ENCODE peak calls at places on chromosomes 5 and 9, in seven cellular contexts. Y is NB4, H is GM12878, L is erythroblast, A is esophagus muscularis mucosa, W is heart left ventricle, X is uterus. G is an unnamed sample.
A peak's percentile ranks its signal among the peaks of the same experiment; 100 is the strongest.

GRCh38 chr9:79257671-79258410 is 313.9 kb upstream of the TLE4 start:
- DNase-seq in Y (peak; percentile 1), H (no peak), L (no peak), A (peak; percentile 62), W (no peak), X (no peak), G (no peak)

GRCh38 chr9:91182429-91182828 is 179.3 kb downstream of the AUH start:
- DNase-seq in Y (peak; percentile 35), H (no peak), L (no peak), A (peak; percentile 86), W (no peak), X (no peak), G (no peak)

GRCh38 chr5:90226433-90227099 is 183.0 kb downstream of the CETN3 start:
- DNase-seq in Y (no peak), H (no peak), L (no peak), A (no peak), W (no peak), X (peak; percentile 17), G (no peak)

GRCh38 chr5:16726538-16726946 is 109.7 kb upstream of the RETREG1 start:
- DNase-seq in Y (peak; percentile 41), H (peak; percentile 12), L (no peak), A (no peak), W (no peak), X (no peak), G (no peak)

GRCh38 chr9:97491216-97491999 is 10.1 kb upstream of the TMOD1 start:
- DNase-seq in Y (no peak), H (no peak), L (no peak), A (no peak), W (no peak), X (no peak), G (no peak)

GRCh38 chr5:166369817-166370216 is 1921.6 kb upstream of the WWC1 start:
- DNase-seq in Y (no peak), H (no peak), L (no peak), A (no peak), W (no peak), X (no peak), G (no peak)

GRCh38 chr5:134466241-134467069 is 54.8 kb upstream of the CDKN2AIPNL start:
- DNase-seq in Y (peak; percentile 86), H (no peak), L (peak; percentile 83), A (peak; percentile 99), W (peak; percentile 99), X (peak; percentile 99), G (peak; percentile 79)

GRCh38 chr5:58073246-58073645 is 386.6 kb downstream of the PLK2 start:
- DNase-seq in Y (no peak), H (no peak), L (no peak), A (no peak), W (no peak), X (no peak), G (no peak)

GRCh38 chr9:137545123-137545522 is 5.1 kb downstream of the PNPLA7 start:
- DNase-seq in Y (no peak), H (no peak), L (no peak), A (no peak), W (no peak), X (no peak), G (no peak)

GRCh38 chr5:12284604-12285003 is 380.4 kb upstream of the CTNND2 start:
- DNase-seq in Y (no peak), H (no peak), L (no peak), A (no peak), W (no peak), X (no peak), G (no peak)

GRCh38 chr9:130459941-130460340 is 15.2 kb downstream of the ASS1 start:
- DNase-seq in Y (no peak), H (no peak), L (no peak), A (no peak), W (no peak), X (no peak), G (no peak)

GRCh38 chr5:5492087-5492933 is 69.8 kb downstream of the ICE1 start:
- DNase-seq in Y (peak; percentile 76), H (peak; percentile 25), L (peak; percentile 62), A (no peak), W (no peak), X (no peak), G (peak; percentile 65)

GRCh38 chr9:133251773-133252172 is 23.2 kb downstream of the ABO start:
- DNase-seq in Y (no peak), H (no peak), L (no peak), A (no peak), W (no peak), X (no peak), G (no peak)

GRCh38 chr9:133249337-133249736 is 25.7 kb downstream of the ABO start:
- DNase-seq in Y (no peak), H (no peak), L (no peak), A (no peak), W (no peak), X (no peak), G (no peak)

GRCh38 chr9:133252301-133252776 is 22.7 kb downstream of the ABO start:
- DNase-seq in Y (no peak), H (no peak), L (no peak), A (no peak), W (no peak), X (peak; percentile 40), G (no peak)

GRCh38 chr9:133248722-133249295 is 26.2 kb downstream of the ABO start:
- DNase-seq in Y (no peak), H (no peak), L (no peak), A (no peak), W (no peak), X (no peak), G (no peak)

GRCh38 chr9:133250741-133251170 is 24.2 kb downstream of the ABO start:
- DNase-seq in Y (no peak), H (no peak), L (no peak), A (no peak), W (no peak), X (no peak), G (no peak)
- TF ChIP-seq POLR2A in Y (no peak), H (no peak), L (no peak), A (no peak), W (no peak), X (no peak), G (no peak)

DNA sequence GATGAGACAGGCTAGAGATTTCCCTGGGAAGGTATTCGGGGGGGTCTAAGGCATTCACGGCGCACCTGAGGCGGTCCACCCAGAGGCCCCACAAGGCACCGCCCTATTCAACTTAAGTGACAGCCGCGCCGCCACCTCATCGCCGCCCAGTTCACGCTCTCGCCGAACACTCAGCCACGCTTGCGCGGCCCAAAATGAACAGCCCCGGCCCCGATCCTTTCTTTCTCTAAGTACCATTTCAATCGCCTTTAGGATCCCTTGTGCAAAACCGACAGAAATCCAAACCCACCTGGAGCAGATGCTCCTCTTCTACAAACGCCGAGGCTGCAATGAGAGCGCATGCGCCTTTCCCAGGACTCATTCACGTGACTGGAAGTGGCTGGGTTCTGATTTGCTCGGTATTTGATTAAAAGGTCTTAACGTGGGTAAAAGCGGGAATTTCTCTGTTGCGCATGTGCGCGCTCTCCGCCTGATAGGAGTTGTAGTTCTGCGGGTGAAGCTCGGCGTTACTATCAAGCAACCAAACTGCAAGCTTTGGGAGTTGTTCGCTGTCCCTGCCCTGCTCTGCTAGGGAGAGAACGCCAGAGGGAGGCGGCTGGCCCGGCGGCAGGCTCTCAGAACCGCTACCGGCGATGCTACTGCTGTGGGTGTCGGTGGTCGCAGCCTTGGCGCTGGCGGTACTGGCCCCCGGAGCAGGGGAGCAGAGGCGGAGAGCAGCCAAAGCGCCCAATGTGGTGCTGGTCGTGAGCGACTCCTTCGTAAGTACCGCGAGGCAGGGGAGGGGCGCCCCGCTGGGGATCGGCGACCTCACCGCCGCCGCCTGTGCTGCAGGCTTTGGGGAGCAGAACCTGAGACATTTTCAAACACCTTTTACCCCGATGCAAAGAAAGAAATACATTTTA is at the start of the genes ARSK and SKIC3:
- DNase-seq in Y (peak; percentile 98), H (peak; percentile 99), L (peak; percentile 99), A (peak; percentile 100), W (peak; percentile 96), X (peak; percentile 96), G (peak; percentile 68)
- TF ChIP-seq POLR2A in Y (peak; percentile 64), H (peak; percentile 91), L (peak; percentile 80), A (peak; percentile 32), W (no peak), X (peak; percentile 81), G (peak; percentile 61)

DNA sequence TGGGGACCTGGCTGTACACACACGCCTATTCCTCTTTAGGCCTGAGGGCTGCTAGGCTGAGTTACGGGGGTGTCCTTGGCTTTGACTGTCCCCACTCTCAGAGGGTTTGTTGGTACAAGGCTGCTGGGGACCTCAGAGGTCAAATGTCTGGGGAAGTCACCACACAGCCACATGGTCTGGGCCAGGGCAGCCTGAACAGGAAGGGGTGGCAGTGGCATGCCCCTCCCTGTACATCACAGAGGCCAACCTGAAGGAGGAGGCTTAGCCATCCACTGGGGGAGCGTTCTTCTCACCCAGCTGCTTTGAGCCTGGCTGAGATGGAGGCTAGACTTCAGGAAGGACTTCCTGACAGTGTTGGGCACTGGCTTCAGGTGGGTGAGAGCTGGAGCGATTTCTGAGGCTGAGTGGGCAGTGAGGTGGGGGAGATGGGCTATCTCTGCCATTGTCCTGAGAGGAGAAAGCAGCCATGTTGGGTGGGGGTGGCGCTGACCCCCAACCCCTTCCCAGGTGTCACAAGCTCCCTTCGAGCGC is 36.3 kb downstream of the CXXC5 start:
- DNase-seq in Y (peak; percentile 34), H (no peak), L (no peak), A (no peak), W (no peak), X (no peak), G (no peak)
- TF ChIP-seq POLR2A in Y (no peak), H (peak; percentile 72), L (no peak), A (no peak), W (no peak), X (no peak), G (no peak)

GRCh38 chr9:4665357-4665756 is 923 bp downstream of the SPATA6L start:
- DNase-seq in Y (no peak), H (no peak), L (no peak), A (no peak), W (no peak), X (no peak), G (no peak)

GRCh38 chr9:4662108-4662988 is at the start of gene PLPP6:
- DNase-seq in Y (peak; percentile 93), H (peak; percentile 52), L (peak; percentile 78), A (peak; percentile 94), W (peak; percentile 92), X (peak; percentile 85), G (peak; percentile 83)

GRCh38 chr9:4663956-4664355 is 1.9 kb downstream of the PLPP6 start:
- DNase-seq in Y (peak; percentile 28), H (no peak), L (no peak), A (no peak), W (no peak), X (no peak), G (no peak)

GRCh38 chr9:4661165-4662095 is 664 bp upstream of the PLPP6 start:
- DNase-seq in Y (peak; percentile 56), H (no peak), L (no peak), A (no peak), W (no peak), X (no peak), G (no peak)

DNA sequence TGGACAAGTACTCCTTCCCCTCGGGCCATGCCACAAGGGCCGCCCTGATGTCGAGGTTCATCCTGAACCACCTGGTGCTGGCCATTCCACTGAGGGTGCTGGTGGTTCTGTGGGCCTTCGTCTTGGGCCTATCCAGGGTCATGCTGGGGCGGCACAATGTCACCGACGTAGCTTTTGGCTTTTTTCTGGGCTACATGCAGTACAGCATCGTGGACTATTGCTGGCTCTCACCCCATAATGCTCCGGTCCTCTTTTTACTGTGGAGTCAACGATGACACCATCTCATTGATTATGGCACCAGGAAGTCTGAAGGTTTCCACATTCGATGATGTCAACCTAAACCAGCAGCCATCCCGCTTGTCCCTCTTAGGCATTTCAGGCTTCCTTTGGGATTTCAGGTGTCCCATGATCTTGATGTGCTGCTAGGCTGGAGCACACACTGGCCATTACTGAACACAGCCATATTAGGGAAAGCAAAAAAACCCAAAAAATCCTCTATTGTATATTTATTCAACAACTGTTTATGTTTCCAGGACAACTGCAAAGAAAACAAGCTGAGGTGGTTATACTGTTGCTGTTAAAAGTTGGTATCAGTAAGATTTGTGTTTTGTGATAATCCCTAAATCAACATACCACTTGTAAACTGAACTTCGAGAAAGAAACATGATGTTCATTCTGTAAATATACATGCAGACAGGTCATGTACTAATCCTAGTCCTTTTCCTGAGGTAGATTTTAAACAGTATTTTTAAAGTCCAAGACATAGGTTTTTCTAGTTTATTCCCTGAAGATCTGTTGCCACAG is 1.1 kb downstream of the PLPP6 start:
- DNase-seq in Y (peak; percentile 29), H (no peak), L (peak; percentile 25), A (no peak), W (no peak), X (no peak), G (no peak)
- TF ChIP-seq POLR2A in Y (no peak), H (no peak), L (no peak), A (no peak), W (no peak), X (no peak), G (no peak)

G was measured in H54.